ENCODE peak calls at places on chromosomes 3 and 15, in eight cellular contexts. I is A673, C is mammary epithelial cell, H is GM12878, F is hepatocyte, T is PC-3, Z is fibroblast of lung, J is GM23248. D is an unnamed sample.

GRCh38 chr3:108394563-108394962 is 98.2 kb downstream of the HHLA2 start:
- DNase-seq in H (no peak), Z (no peak), T (no peak), I (no peak), C (no peak), F (no peak), J (no peak), D (no peak)

GRCh38 chr15:91290553-91290952 is 190.5 kb downstream of the SV2B start:
- DNase-seq in J (no peak), T (no peak), I (no peak), Z (no peak), C (no peak), F (no peak), H (no peak), D (no peak)

GRCh38 chr15:29125382-29126207 is 144.0 kb downstream of the NSMCE3 start:
- DNase-seq in C (no peak), J (no peak), I (no peak), F (no peak), T (no peak), Z (no peak), H (no peak), D (no peak)

GRCh38 chr15:82871577-82872484 is 62.4 kb downstream of the WHAMM start:
- DNase-seq in H (no peak), C (no peak), F (no peak), J (no peak), T (no peak), Z (no peak), I (no peak), D (no peak)

GRCh38 chr15:84715442-84716035 is 400 bp downstream of the SEC11A start:
- DNase-seq in H (no peak), T (peak), I (peak), F (peak), Z (peak), C (peak), J (peak), D (no peak)

GRCh38 chr3:100082108-100082642 is 32.1 kb downstream of the FILIP1L start:
- DNase-seq in H (no peak), I (no peak), C (no peak), J (no peak), T (no peak), Z (peak), F (no peak), D (no peak)

GRCh38 chr3:38455639-38456430 is 2.1 kb downstream of the ACVR2B start:
- DNase-seq in Z (peak), J (no peak), T (no peak), F (no peak), H (no peak), I (no peak), C (no peak), D (no peak)

GRCh38 chr3:42263354-42264346 is 2.3 kb downstream of the CCK start:
- DNase-seq in H (no peak), F (peak), T (no peak), J (peak), Z (no peak), I (no peak), C (no peak), D (no peak)

GRCh38 chr3:94226058-94226457 is 163.2 kb downstream of the NSUN3 start:
- DNase-seq in J (peak), F (no peak), H (no peak), C (peak), I (peak), Z (peak), T (peak), D (no peak)

GRCh38 chr3:105523496-105523895 is 156.8 kb downstream of the ALCAM start:
- DNase-seq in Z (peak), I (no peak), J (peak), H (no peak), F (no peak), C (peak), T (peak), D (no peak)

GRCh38 chr15:66132251-66132816 is 121.2 kb downstream of the MEGF11 start:
- DNase-seq in I (no peak), C (no peak), J (no peak), T (no peak), H (no peak), Z (no peak), F (no peak), D (no peak)

GRCh38 chr3:55329849-55330248 is 157.3 kb downstream of the WNT5A start:
- DNase-seq in J (peak), Z (peak), H (no peak), T (peak), F (peak), C (peak), I (peak), D (no peak)

GRCh38 chr3:185744997-185745843 is 79.6 kb downstream of the IGF2BP2 start:
- DNase-seq in I (peak), C (peak), J (peak), Z (peak), H (peak), F (no peak), T (peak), D (no peak)

GRCh38 chr3:123749716-123750115 is 134.4 kb downstream of the MYLK start:
- DNase-seq in H (no peak), T (peak), Z (peak), I (no peak), C (peak), J (peak), F (no peak), D (no peak)

GRCh38 chr3:197942956-197943556 is 6.9 kb upstream of the RPL35A start:
- DNase-seq in I (peak), H (no peak), Z (peak), T (peak), C (peak), J (peak), F (peak), D (no peak)

GRCh38 chr15:41559489-41560177 is 621 bp downstream of the TYRO3 start:
- DNase-seq in Z (no peak), T (peak), J (peak), C (no peak), H (no peak), I (peak), F (peak), D (no peak)

GRCh38 chr15:41561104-41561776 is 2.2 kb downstream of the TYRO3 start:
- DNase-seq in Z (no peak), F (no peak), C (no peak), H (no peak), I (no peak), T (no peak), J (no peak), D (no peak)

GRCh38 chr15:41557673-41558399 is 1.2 kb upstream of the TYRO3 start:
- DNase-seq in I (peak), F (peak), C (peak), T (peak), H (peak), Z (peak), J (peak), D (peak)

GRCh38 chr15:41558400-41559238 is at the start of gene TYRO3:
- DNase-seq in T (peak), J (peak), H (no peak), I (peak), C (peak), Z (peak), F (peak), D (no peak)

DNA sequence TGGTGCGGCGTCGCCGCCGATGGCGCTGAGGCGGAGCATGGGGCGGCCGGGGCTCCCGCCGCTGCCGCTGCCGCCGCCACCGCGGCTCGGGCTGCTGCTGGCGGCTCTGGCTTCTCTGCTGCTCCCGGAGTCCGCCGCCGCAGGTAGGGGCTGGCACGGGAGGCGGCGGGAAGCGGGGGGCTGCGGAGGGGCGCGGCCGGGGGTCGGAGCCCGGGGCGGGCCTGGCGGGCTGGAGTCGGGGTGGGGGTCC is 152 bp downstream of the TYRO3 start:
- DNase-seq in H (no peak), T (no peak), F (no peak), I (no peak), C (no peak), Z (no peak), J (no peak), D (no peak)
- TF ChIP-seq EZH2 in H (no peak), T (no peak), F (no peak), I (no peak), C (no peak), Z (no peak), J (no peak), D (no peak)

DNA sequence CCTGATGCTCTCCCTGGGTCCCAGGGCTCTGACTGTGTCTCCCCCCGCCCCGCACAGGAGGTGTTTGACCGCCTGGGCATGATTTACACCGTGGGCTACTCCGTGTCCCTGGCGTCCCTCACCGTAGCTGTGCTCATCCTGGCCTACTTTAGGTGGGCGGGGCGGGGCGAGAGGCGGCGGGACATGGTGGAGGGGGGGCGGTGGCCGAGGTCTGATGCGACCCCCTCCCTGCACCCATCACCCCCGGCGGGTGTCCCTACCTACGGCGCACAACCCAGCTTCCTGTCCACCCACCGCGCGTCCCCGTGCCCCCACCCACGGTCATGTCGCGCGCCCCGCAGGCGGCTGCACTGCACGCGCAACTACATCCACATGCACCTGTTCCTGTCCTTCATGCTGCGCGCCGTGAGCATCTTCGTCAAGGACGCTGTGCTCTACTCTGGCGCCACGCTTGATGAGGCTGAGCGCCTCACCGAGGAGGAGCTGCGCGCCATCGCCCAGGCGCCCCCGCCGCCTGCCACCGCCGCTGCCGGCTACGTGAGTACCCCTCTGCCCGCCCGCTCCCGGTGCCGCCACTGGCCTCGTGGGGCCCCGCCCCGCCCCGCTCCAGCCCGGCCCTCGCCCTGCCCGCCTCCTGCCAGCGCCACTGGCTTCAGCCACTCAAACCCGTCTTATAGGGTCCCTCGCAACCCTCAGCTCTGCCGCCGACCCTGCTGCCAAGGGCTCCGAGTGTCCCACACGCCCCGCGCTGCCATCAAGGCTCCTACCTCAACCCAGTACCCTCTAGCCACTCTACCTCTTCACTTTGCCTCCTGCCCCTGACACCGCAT is 21.0 kb downstream of the PTH1R start:
- DNase-seq in F (no peak), H (no peak), I (no peak), J (no peak), C (no peak), Z (no peak), T (no peak), D (no peak)
- TF ChIP-seq EZH2 in F (no peak), H (no peak), I (no peak), J (no peak), C (no peak), Z (no peak), T (no peak), D (no peak)

DNA sequence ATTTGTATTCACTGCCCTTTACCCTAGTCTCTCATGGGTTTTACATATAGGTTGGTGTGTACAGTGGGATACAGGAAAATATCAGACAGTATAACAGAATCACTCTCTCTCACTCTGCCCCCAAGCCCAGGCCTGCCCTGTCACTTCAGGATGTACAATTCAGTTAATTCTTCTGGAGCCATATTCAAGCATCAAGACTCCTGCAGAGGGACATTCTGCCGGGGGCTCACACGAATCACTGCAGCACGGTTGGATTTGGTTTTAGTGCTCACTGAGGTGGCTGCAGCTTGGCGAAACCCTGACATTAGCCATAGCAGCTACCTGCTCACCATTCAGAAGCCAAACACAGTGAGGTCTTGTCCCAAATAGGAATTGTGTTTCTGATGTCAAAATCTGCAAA is 83.0 kb downstream of the CHSY1 start:
- DNase-seq in C (no peak), H (no peak), Z (no peak), T (no peak), F (no peak), I (no peak), J (no peak), D (no peak)
- TF ChIP-seq EZH2 in C (no peak), H (no peak), Z (no peak), T (no peak), F (no peak), I (no peak), J (no peak), D (no peak)

GRCh38 chr15:93076217-93076616 is 12.8 kb downstream of the RGMA start:
- DNase-seq in I (no peak), T (no peak), F (no peak), J (no peak), C (no peak), H (no peak), Z (no peak), D (no peak)

GRCh38 chr15:93076875-93077274 is 12.1 kb downstream of the RGMA start:
- DNase-seq in F (no peak), Z (no peak), I (no peak), H (no peak), T (no peak), C (no peak), J (no peak), D (no peak)

GRCh38 chr15:93073465-93073952 is 15.5 kb downstream of the RGMA start:
- DNase-seq in F (no peak), I (no peak), T (no peak), C (no peak), H (no peak), Z (no peak), J (no peak), D (no peak)

GRCh38 chr15:93072440-93073394 is 16.3 kb downstream of the RGMA start:
- DNase-seq in J (peak), I (peak), C (peak), H (no peak), Z (peak), T (peak), F (peak), D (no peak)

GRCh38 chr15:93074596-93074995 is 14.4 kb downstream of the RGMA start:
- DNase-seq in I (no peak), T (no peak), Z (no peak), H (no peak), F (no peak), J (no peak), C (no peak), D (no peak)
- TF ChIP-seq EZH2 in I (no peak), T (no peak), Z (no peak), H (no peak), F (no peak), J (no peak), C (no peak), D (no peak)

DNA sequence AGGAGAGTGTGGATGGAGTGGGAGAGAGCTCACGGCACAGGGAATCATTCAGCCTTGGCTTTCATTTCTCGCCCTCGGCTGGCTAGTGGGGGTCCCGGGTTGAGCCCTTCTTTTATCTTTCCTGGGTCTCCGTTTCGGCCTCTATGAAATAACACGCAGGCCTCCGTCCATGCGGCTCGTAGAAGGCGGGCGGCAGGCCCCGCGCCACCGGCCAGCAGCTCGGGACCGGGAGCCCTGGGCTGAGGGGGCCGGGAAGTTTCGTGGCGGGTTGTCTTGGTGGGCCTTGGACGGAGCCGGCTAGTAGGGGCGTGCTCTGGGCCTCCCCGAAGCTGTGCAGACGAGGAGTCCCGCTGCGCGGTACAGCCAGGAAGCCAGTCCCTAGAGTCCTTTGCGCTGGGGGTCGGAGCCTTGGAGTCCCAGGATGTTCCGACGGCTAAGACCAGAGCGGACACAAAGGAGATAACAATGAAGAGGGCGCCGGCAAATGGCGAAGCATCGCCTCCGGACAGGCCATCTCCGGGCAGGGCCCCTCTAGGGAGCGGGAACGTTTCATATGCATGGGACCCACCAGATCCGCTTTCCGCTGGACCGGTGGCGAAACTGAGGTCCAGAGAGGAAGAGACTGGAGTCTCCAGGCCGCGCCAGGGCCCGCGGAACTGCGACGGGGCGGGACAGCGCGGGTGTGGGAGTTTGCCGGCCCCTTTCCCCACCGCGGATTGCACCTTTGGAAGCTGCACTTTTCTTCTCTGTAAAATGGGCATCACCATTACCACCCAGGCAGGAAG is 4.3 kb downstream of the RNU6-1 start:
- DNase-seq in J (no peak), I (no peak), F (no peak), Z (no peak), C (no peak), H (no peak), T (no peak), D (no peak)
- TF ChIP-seq EZH2 in J (peak), I (peak), F (peak), Z (peak), C (peak), H (no peak), T (no peak), D (peak)

GRCh38 chr15:67823371-67824156 is 1.7 kb upstream of the SKOR1 start:
- DNase-seq in J (no peak), I (no peak), H (no peak), Z (no peak), C (no peak), T (no peak), F (no peak), D (no peak)

GRCh38 chr15:67825880-67826716 is 789 bp downstream of the SKOR1 start:
- DNase-seq in T (no peak), F (no peak), I (no peak), C (no peak), H (no peak), Z (no peak), J (no peak), D (no peak)

GRCh38 chr15:67824900-67825879 is at the start of gene SKOR1:
- DNase-seq in T (no peak), F (peak), Z (peak), H (no peak), C (no peak), I (no peak), J (peak), D (no peak)

GRCh38 chr15:67822537-67823370 is 2.6 kb upstream of the SKOR1 start:
- DNase-seq in C (no peak), I (no peak), H (no peak), Z (no peak), F (no peak), T (no peak), J (no peak), D (no peak)

GRCh38 chr15:67824157-67824899 is 981 bp upstream of the SKOR1 start:
- DNase-seq in F (no peak), H (no peak), T (no peak), C (no peak), Z (no peak), J (no peak), I (no peak), D (no peak)
- TF ChIP-seq EZH2 in F (peak), H (peak), T (no peak), C (peak), Z (peak), J (peak), I (peak), D (no peak)

DNA sequence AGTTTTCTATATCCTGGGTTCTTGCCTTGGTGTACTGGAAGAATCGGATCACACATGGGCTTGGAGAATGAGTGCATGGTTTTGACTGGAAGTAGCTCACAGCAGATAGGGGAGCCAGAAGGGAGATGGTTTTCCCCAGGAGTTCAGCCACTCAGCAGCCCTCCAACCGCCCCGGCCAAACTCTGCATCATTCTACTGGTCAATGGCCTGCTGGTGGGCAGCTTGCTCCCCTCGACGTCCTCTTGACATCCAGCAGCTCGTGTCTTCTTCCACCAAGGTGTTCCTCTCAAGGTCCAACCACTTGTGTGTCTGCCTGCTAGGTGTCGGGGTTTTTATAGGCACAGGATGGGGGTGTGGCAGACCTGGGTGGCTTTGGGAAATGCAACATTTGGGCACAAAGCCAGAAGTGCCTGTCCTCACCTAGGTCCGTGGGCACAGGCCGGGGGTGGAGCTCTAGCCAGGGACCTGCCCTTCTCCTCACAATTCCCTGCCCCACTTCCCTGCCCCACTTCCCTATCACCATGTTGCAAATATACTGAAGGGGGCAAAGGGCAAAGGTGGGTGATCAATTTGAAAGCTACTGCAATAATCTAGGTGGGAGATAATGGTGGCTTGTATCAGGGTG is 3.0 kb upstream of the GTPBP8 start:
- DNase-seq in Z (no peak), J (no peak), F (no peak), T (no peak), C (no peak), H (no peak), I (no peak), D (no peak)
- TF ChIP-seq EZH2 in Z (no peak), J (no peak), F (no peak), T (no peak), C (no peak), H (no peak), I (no peak), D (no peak)

DNA sequence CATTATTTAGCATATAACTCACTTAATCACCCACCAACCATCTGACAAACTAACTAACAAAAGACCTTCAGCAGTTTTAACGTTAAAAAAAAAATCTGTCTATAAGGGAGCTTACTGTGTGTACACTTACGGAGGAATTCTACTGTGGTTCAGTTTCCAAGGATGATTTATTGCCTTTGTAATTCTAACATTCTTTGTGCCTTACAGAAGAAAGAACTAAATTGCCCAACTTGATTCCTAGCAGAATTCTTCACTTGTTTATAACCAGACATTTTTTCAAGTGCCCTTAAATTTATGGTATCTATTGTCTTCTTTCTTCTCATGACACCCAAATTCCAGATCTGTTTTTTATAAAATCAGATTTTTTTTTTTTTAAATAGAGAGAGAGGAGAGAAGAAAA is 119.7 kb upstream of the IGSF10 start:
- DNase-seq in J (peak), T (no peak), F (peak), H (no peak), C (peak), I (peak), Z (peak), D (peak)
- TF ChIP-seq EZH2 in J (no peak), T (no peak), F (no peak), H (no peak), C (no peak), I (no peak), Z (no peak), D (no peak)

D was measured in SK-N-MC.